ENCODE peak calls at places on chromosomes 6 and 20, in seven cellular contexts. W is KBM-7, H is AG04450, G is epithelial cell of esophagus, K is GM04504, V is aorta, R is neural crest cell. L is an unnamed sample.

GRCh38 chr20:57395111-57395959 is 4.1 kb downstream of the RBM38 start:
- DNase-seq in G (peak), R (peak), K (no peak), H (peak), W (no peak), V (peak), L (no peak)

GRCh38 chr20:50195524-50196120 is 5.0 kb downstream of the CEBPB start:
- DNase-seq in K (no peak), R (no peak), H (no peak), G (peak), W (no peak), V (no peak), L (no peak)

GRCh38 chr6:12483712-12484111 is 193.6 kb downstream of the EDN1 start:
- DNase-seq in H (peak), W (peak), V (no peak), K (peak), G (peak), R (no peak), L (no peak)

GRCh38 chr6:90406957-90407356 is 110.3 kb upstream of the BACH2 start:
- DNase-seq in W (no peak), H (no peak), G (peak), V (no peak), R (no peak), K (no peak), L (no peak)

GRCh38 chr6:162727347-162728176 is at the start of the genes PACRG and PRKN:
- DNase-seq in V (peak), G (peak), W (peak), R (peak), K (peak), H (peak), L (peak)

GRCh38 chr6:107313776-107314175 is 145.6 kb downstream of the PDSS2 start:
- DNase-seq in W (no peak), H (no peak), K (no peak), G (no peak), R (no peak), V (no peak), L (no peak)

GRCh38 chr6:110980227-110980626 is 1.6 kb upstream of the RPF2 start:
- DNase-seq in K (no peak), H (no peak), R (no peak), G (no peak), V (no peak), W (no peak), L (no peak)

GRCh38 chr6:168133707-168134398 is 54.8 kb upstream of the FRMD1 start:
- DNase-seq in K (no peak), V (no peak), G (no peak), W (no peak), R (no peak), H (no peak), L (no peak)

GRCh38 chr6:150142304-150142656 is 564 bp upstream of the PPP1R14C start:
- DNase-seq in V (no peak), W (peak), G (peak), K (no peak), H (no peak), R (no peak), L (peak)

GRCh38 chr20:4272225-4272624 is 256.9 kb upstream of the RNF24 start:
- DNase-seq in H (no peak), K (no peak), W (no peak), R (no peak), V (no peak), G (peak), L (no peak)

GRCh38 chr6:63526931-63527330 is 45.3 kb upstream of the LOC128125822 start:
- DNase-seq in K (no peak), W (no peak), R (no peak), H (no peak), V (no peak), G (peak), L (no peak)

GRCh38 chr6:104629826-104630225 is 229.9 kb downstream of the HACE1 start:
- DNase-seq in W (no peak), G (no peak), R (no peak), H (no peak), V (no peak), K (no peak), L (no peak)

GRCh38 chr6:82906489-82906888 is 159.2 kb downstream of the UBE3D start:
- DNase-seq in K (no peak), W (no peak), G (no peak), H (peak), V (no peak), R (no peak), L (no peak)

GRCh38 chr6:150143521-150144293 is 863 bp downstream of the PPP1R14C start:
- DNase-seq in G (no peak), W (peak), R (peak), H (no peak), K (no peak), V (peak), L (peak)

GRCh38 chr6:10278786-10279185 is 136.1 kb downstream of the TFAP2A start:
- DNase-seq in W (no peak), V (no peak), R (no peak), H (no peak), G (no peak), K (no peak), L (no peak)

GRCh38 chr6:139452176-139452876 is 77.9 kb upstream of the CITED2 start:
- DNase-seq in V (no peak), G (peak), K (no peak), R (no peak), H (no peak), W (peak), L (peak)

GRCh38 chr20:9068896-9069663 is at the start of gene PLCB4:
- DNase-seq in W (no peak), H (no peak), K (no peak), G (peak), R (peak), V (peak), L (peak)

GRCh38 chr6:143513410-143513809 is 1.9 kb upstream of the FUCA2 start:
- DNase-seq in K (no peak), V (no peak), R (no peak), H (no peak), W (peak), G (peak), L (no peak)

GRCh38 chr20:62063981-62064787 is 1.5 kb downstream of the TAF4 start:
- DNase-seq in K (no peak), W (no peak), R (peak), V (no peak), H (no peak), G (peak), L (peak)

GRCh38 chr6:26155066-26155925 is 68.1 kb downstream of the HFE start:
- DNase-seq in H (no peak), G (no peak), R (peak), V (no peak), W (peak), K (no peak), L (peak)

GRCh38 chr6:139846538-139847321 is 472.3 kb upstream of the CITED2 start:
- DNase-seq in R (no peak), G (no peak), K (no peak), H (no peak), V (no peak), W (peak), L (no peak)

GRCh38 chr20:58892126-58892931 is 39.8 kb downstream of the GNAS start:
- DNase-seq in H (no peak), W (peak), G (peak), R (peak), K (no peak), V (peak), L (peak)

GRCh38 chr6:20455175-20456075 is 53.7 kb downstream of the E2F3 start:
- DNase-seq in R (no peak), G (peak), V (no peak), W (no peak), H (no peak), K (peak), L (no peak)

GRCh38 chr6:3749991-3750323 is 1.6 kb downstream of the PXDC1 start:
- DNase-seq in W (no peak), R (no peak), H (no peak), G (peak), V (peak), K (peak), L (no peak)

GRCh38 chr6:146861716-146862115 is 262.9 kb downstream of the ADGB start:
- DNase-seq in R (no peak), W (no peak), H (no peak), K (no peak), V (no peak), G (no peak), L (no peak)

GRCh38 chr6:13488896-13489237 is 1.5 kb upstream of the GFOD1 start:
- DNase-seq in K (no peak), G (no peak), R (no peak), W (no peak), V (peak), H (no peak), L (no peak)

GRCh38 chr6:31765910-31766794 is 3.7 kb downstream of the SAPCD1 start:
- DNase-seq in V (no peak), W (no peak), K (no peak), R (no peak), G (no peak), H (no peak), L (no peak)

GRCh38 chr6:158849899-158850806 is 31.0 kb upstream of the EZR start:
- DNase-seq in K (peak), W (peak), G (peak), V (no peak), R (no peak), H (peak), L (peak)

GRCh38 chr6:16712931-16713484 is 48.3 kb downstream of the ATXN1 start:
- DNase-seq in W (peak), G (peak), H (peak), V (peak), K (peak), R (no peak), L (peak)

GRCh38 chr6:32972353-32973143 is 4.2 kb downstream of the BRD2 start:
- DNase-seq in W (no peak), R (no peak), K (no peak), H (no peak), G (no peak), V (peak), L (peak)

GRCh38 chr6:4664117-4664626 is 112.0 kb upstream of the CDYL start:
- DNase-seq in R (no peak), V (peak), K (peak), W (no peak), G (peak), H (peak), L (no peak)

GRCh38 chr6:25054469-25054868 is 118.7 kb upstream of the RIPOR2 start:
- DNase-seq in R (no peak), K (peak), H (peak), G (peak), V (no peak), W (no peak), L (no peak)

GRCh38 chr20:44526129-44526528 is 4.3 kb upstream of the SERINC3 start:
- DNase-seq in H (no peak), V (no peak), R (no peak), K (no peak), G (peak), W (no peak), L (no peak)

GRCh38 chr6:135006386-135006914 is 48.2 kb downstream of the HBS1L start:
- DNase-seq in V (no peak), R (no peak), G (peak), H (no peak), K (no peak), W (no peak), L (no peak)

GRCh38 chr20:825710-826421 is 7.6 kb upstream of the FAM110A start:
- DNase-seq in G (no peak), R (no peak), W (no peak), H (no peak), K (no peak), V (no peak), L (no peak)

GRCh38 chr6:132552372-132552771 is at the start of gene TAAR8:
- DNase-seq in R (no peak), W (no peak), K (no peak), V (no peak), H (no peak), G (no peak), L (no peak)

GRCh38 chr6:44785123-44785522 is 397.6 kb downstream of the CDC5L start:
- DNase-seq in V (no peak), G (peak), R (no peak), H (no peak), W (no peak), K (no peak), L (no peak)

L was measured in HAP-1.